ENCODE peak calls at places on chromosomes 3 and 15, in ten cellular contexts. S is K562, V is HepG2, P is tibial nerve, F is GM12878, G is upper lobe of left lung, M is stomach, U is sigmoid colon, E is ovary, J is H1. W is an unnamed sample. For H3K36me3, the result is how much of the 10 kb centered on the place peaks cover.

GRCh38 chr15:49848824-49849209 is 228.0 kb downstream of the DTWD1 start:
- DNase-seq in G (no peak), M (no peak), E (no peak), F (no peak), V (no peak), U (no peak), P (no peak), S (no peak), J (no peak), W (no peak)

GRCh38 chr3:143222505-143222904 is 102.9 kb downstream of the CHST2 start:
- DNase-seq in J (no peak), M (no peak), U (no peak), F (no peak), S (peak), G (no peak), P (no peak), E (no peak), V (no peak), W (no peak)

GRCh38 chr3:128906804-128907525 is 27.5 kb downstream of the ACAD9 start:
- DNase-seq in F (no peak), J (no peak), G (no peak), E (no peak), M (no peak), S (no peak), U (no peak), V (no peak), P (no peak), W (no peak)

GRCh38 chr3:149314807-149315578 is 18.4 kb downstream of the TM4SF18 start:
- DNase-seq in S (no peak), M (no peak), P (no peak), G (no peak), U (no peak), E (no peak), F (no peak), J (no peak), V (peak), W (no peak)

GRCh38 chr3:54243262-54243931 is 121.0 kb downstream of the CACNA2D3 start:
- DNase-seq in V (peak), S (no peak), U (no peak), M (peak), J (no peak), G (no peak), F (no peak), P (no peak), E (no peak), W (no peak)

GRCh38 chr3:29415824-29416223 is 135.0 kb downstream of the RBMS3 start:
- DNase-seq in P (no peak), M (no peak), S (no peak), E (no peak), F (no peak), V (no peak), U (no peak), G (no peak), J (no peak), W (no peak)

GRCh38 chr3:141056716-141057115 is 5.6 kb downstream of the SPSB4 start:
- DNase-seq in S (no peak), M (no peak), J (no peak), E (no peak), V (no peak), F (no peak), G (no peak), U (no peak), P (no peak), W (no peak)

GRCh38 chr3:31027191-31027761 is 132.8 kb upstream of the GADL1 start:
- DNase-seq in V (no peak), U (no peak), G (no peak), F (no peak), P (no peak), M (no peak), J (no peak), S (no peak), E (no peak), W (no peak)

GRCh38 chr3:48278884-48279559 is 38.1 kb downstream of the ZNF589 start:
- DNase-seq in F (no peak), V (no peak), G (no peak), P (no peak), J (no peak), M (no peak), E (no peak), U (no peak), S (no peak), W (no peak)

GRCh38 chr3:64184621-64185020 is 40.6 kb downstream of the PRICKLE2 start:
- DNase-seq in J (no peak), S (no peak), E (no peak), P (no peak), M (no peak), V (no peak), G (no peak), U (no peak), F (no peak), W (no peak)

GRCh38 chr3:42014443-42014945 is 52.6 kb upstream of the ULK4 start:
- DNase-seq in J (no peak), V (no peak), P (no peak), F (no peak), M (no peak), G (peak), S (no peak), E (no peak), U (no peak), W (peak)

GRCh38 chr3:148079370-148079769 is 618.3 kb upstream of the AGTR1 start:
- DNase-seq in U (peak), V (no peak), E (no peak), G (no peak), J (no peak), S (no peak), F (no peak), P (no peak), M (no peak), W (no peak)

GRCh38 chr3:86793786-86794185 is 197.2 kb downstream of the VGLL3 start:
- DNase-seq in U (no peak), J (peak), F (no peak), M (no peak), S (no peak), P (peak), V (peak), E (no peak), G (no peak), W (no peak)

GRCh38 chr15:43268111-43269105 is 1.7 kb upstream of the TGM5 start:
- DNase-seq in J (no peak), V (peak), M (no peak), U (no peak), F (no peak), E (no peak), G (no peak), S (peak), P (no peak), W (no peak)

GRCh38 chr3:187739125-187739560 is 6.1 kb downstream of the BCL6 start:
- DNase-seq in S (no peak), E (peak), P (peak), F (no peak), U (no peak), M (peak), V (no peak), J (no peak), G (no peak), W (peak)

GRCh38 chr3:183924543-183924942 is 39.9 kb upstream of the PARL start:
- DNase-seq in J (no peak), S (no peak), G (no peak), F (no peak), V (no peak), P (no peak), U (no peak), E (no peak), M (no peak), W (no peak)
- H3K36me3 ChIP-seq in J (under half), S (half or more), G (half or more), F (under half), V (under half), P (under half), U (under half), E (under half), M (half or more), W (half or more)

DNA sequence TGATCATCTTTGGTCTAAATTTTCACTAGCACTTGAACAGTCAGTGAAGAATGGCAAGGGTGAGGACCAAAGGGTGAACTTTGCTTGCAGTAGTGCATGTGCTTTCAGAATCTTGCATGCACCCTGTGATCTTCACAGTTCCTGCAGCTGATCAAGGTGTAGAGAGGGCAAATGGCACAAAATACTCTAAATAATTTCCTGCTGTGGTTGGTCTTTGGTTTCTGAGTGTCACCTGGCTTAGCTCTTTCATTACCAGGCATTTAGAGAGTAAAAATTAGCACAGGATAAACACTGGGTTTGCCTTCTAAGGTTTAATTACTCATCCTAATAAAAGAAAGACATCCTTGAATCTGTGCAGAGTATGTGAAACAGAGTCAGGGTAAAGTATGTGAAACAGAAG is 11.4 kb downstream of the TIPARP start:
- DNase-seq in P (no peak), E (no peak), V (no peak), J (no peak), G (no peak), S (no peak), F (no peak), U (no peak), M (no peak), W (no peak)
- TF ChIP-seq POLR2A in P (no peak), E (no peak), V (no peak), J (no peak), G (no peak), S (no peak), F (no peak), U (no peak), M (no peak), W (no peak)

GRCh38 chr3:34783881-34784280 is 855.4 kb upstream of the ARPP21 start:
- DNase-seq in U (no peak), G (no peak), V (no peak), F (no peak), J (no peak), P (no peak), E (no peak), S (no peak), M (no peak), W (no peak)
- TF ChIP-seq EP300 in U (no peak), G (no peak), V (no peak), F (no peak), J (no peak), P (no peak), E (no peak), S (no peak), M (no peak), W (no peak)

GRCh38 chr3:53225651-53226050 is 30.2 kb downstream of the TKT start:
- DNase-seq in U (no peak), E (no peak), S (no peak), J (no peak), F (no peak), V (no peak), M (no peak), G (no peak), P (no peak), W (no peak)
- H3K36me3 ChIP-seq in U (half or more), E (under half), S (half or more), J (half or more), F (half or more), V (under half), M (half or more), G (half or more), P (under half), W (half or more)

DNA sequence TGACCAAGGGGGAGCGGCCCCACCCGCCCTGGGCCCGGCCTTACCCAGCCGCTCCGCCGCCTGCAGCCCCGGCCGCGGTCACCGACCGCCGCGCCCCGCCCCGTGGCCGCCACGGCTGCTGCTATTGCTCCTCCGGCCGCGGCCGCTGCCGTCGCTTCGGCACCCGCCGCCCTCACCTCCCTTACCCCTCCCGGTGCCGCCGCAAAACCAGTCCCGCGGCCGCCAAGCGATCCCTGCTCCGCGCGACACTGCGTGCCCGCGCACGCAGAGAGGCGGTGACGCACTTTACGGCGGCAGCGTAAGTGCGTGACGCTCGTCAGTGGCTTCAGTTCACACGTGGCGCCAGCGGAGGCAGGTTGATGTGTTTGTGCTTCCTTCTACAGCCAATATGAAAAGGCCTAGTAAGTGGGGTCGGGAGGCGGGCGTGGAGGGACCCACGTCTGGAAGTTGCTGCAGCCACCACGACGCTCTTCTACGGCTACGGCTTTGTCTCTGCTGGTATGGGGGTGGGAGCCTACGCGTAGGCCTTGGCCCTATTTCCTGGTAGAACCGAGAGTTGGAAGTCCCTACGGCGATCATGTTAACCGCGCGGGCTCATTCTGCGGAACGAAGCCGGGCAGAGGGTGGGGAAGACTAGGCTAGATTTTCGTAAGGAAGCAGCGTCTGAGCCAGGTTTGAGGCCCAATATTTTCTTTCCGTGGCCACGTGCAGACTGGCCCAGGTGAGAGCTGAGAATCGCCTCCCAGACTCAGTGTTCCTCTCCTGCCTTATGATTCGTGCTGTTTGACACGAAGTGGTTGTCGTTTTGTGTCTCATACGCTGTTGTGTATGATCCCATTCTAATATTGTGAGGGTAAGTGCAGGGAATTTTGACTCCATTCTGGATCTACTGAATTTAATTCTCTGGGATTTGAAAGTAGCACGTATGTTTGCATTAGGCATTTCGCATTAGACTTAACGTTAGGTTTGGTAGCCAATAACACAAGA is at the start of the genes GNL3 and PBRM1:
- DNase-seq in G (peak), J (peak), E (peak), V (peak), S (peak), P (peak), F (peak), U (peak), M (peak), W (peak)
- TF ChIP-seq POLR2A in G (peak), J (peak), E (peak), V (peak), S (peak), P (peak), F (peak), U (peak), M (no peak), W (peak)

GRCh38 chr3:45715945-45716344 is 26.7 kb downstream of the SACM1L start:
- DNase-seq in J (no peak), F (no peak), M (no peak), E (no peak), V (no peak), U (no peak), P (no peak), S (no peak), G (no peak), W (no peak)

GRCh38 chr3:45716790-45717336 is 27.7 kb downstream of the SACM1L start:
- DNase-seq in G (no peak), S (no peak), J (no peak), F (no peak), E (no peak), V (no peak), U (no peak), M (no peak), P (no peak), W (no peak)

GRCh38 chr3:45724919-45725318 is 35.7 kb downstream of the SACM1L start:
- DNase-seq in U (no peak), S (no peak), G (no peak), V (no peak), J (no peak), P (no peak), E (no peak), M (no peak), F (no peak), W (no peak)

GRCh38 chr3:45719761-45720487 is 30.7 kb downstream of the SACM1L start:
- DNase-seq in F (no peak), E (no peak), G (no peak), U (no peak), J (no peak), M (no peak), S (no peak), V (no peak), P (no peak), W (no peak)
- TF ChIP-seq EP300 in F (no peak), E (no peak), G (no peak), U (no peak), J (no peak), M (no peak), S (no peak), V (no peak), P (no peak), W (no peak)